ENCODE peak calls at places on chromosomes 2 and 18, in six cellular contexts. One of them, this sample, is unnamed.

GRCh38 chr18:66949419-66949818 is 345.5 kb upstream of the CDH19 start:
- DNase-seq in CD8-positive, alpha-beta memory T cell: no peak
- DNase-seq in lower lobe of right lung: no peak
- DNase-seq in thoracic aorta: no peak
- DNase-seq in colonic mucosa: no peak
- DNase-seq in naive thymus-derived CD4-positive, alpha-beta T cell: no peak
- DNase-seq in this sample: no peak

GRCh38 chr2:217993817-217994459 is 8.9 kb downstream of the TNS1 start:
- DNase-seq in CD8-positive, alpha-beta memory T cell: peak
- DNase-seq in lower lobe of right lung: peak
- DNase-seq in thoracic aorta: no peak
- DNase-seq in colonic mucosa: peak
- DNase-seq in naive thymus-derived CD4-positive, alpha-beta T cell: peak
- DNase-seq in this sample: no peak

GRCh38 chr2:161415467-161416293 is 417 bp upstream of the TBR1 start:
- DNase-seq in CD8-positive, alpha-beta memory T cell: no peak
- DNase-seq in lower lobe of right lung: no peak
- DNase-seq in thoracic aorta: no peak
- DNase-seq in colonic mucosa: no peak
- DNase-seq in naive thymus-derived CD4-positive, alpha-beta T cell: no peak
- DNase-seq in this sample: no peak

GRCh38 chr2:170354855-170355649 is 177.1 kb downstream of the MYO3B start:
- DNase-seq in CD8-positive, alpha-beta memory T cell: no peak
- DNase-seq in lower lobe of right lung: no peak
- DNase-seq in thoracic aorta: no peak
- DNase-seq in colonic mucosa: no peak
- DNase-seq in naive thymus-derived CD4-positive, alpha-beta T cell: no peak
- DNase-seq in this sample: no peak

GRCh38 chr2:44169155-44169898 is 652 bp downstream of the PPM1B start:
- DNase-seq in CD8-positive, alpha-beta memory T cell: peak
- DNase-seq in lower lobe of right lung: no peak
- DNase-seq in thoracic aorta: no peak
- DNase-seq in colonic mucosa: peak
- DNase-seq in naive thymus-derived CD4-positive, alpha-beta T cell: peak
- DNase-seq in this sample: peak

GRCh38 chr2:241865957-241866858 is 3.3 kb upstream of the RTP5 start:
- DNase-seq in CD8-positive, alpha-beta memory T cell: no peak
- DNase-seq in lower lobe of right lung: no peak
- DNase-seq in thoracic aorta: no peak
- DNase-seq in colonic mucosa: no peak
- DNase-seq in naive thymus-derived CD4-positive, alpha-beta T cell: no peak
- DNase-seq in this sample: no peak

GRCh38 chr2:238106698-238107524 is 6.8 kb downstream of the ESPNL start:
- DNase-seq in CD8-positive, alpha-beta memory T cell: no peak
- DNase-seq in lower lobe of right lung: peak
- DNase-seq in thoracic aorta: no peak
- DNase-seq in colonic mucosa: no peak
- DNase-seq in naive thymus-derived CD4-positive, alpha-beta T cell: peak
- DNase-seq in this sample: no peak

GRCh38 chr2:147045113-147045512 is 799.7 kb upstream of the ACVR2A start:
- DNase-seq in CD8-positive, alpha-beta memory T cell: no peak
- DNase-seq in lower lobe of right lung: no peak
- DNase-seq in thoracic aorta: no peak
- DNase-seq in colonic mucosa: peak
- DNase-seq in naive thymus-derived CD4-positive, alpha-beta T cell: peak
- DNase-seq in this sample: no peak

GRCh38 chr18:26091047-26091630 is 726 bp upstream of the SS18 start:
- DNase-seq in CD8-positive, alpha-beta memory T cell: no peak
- DNase-seq in lower lobe of right lung: no peak
- DNase-seq in thoracic aorta: peak
- DNase-seq in colonic mucosa: peak
- DNase-seq in naive thymus-derived CD4-positive, alpha-beta T cell: no peak
- DNase-seq in this sample: no peak

GRCh38 chr18:62790836-62791772 is 75.8 kb downstream of the PHLPP1 start:
- DNase-seq in CD8-positive, alpha-beta memory T cell: no peak
- DNase-seq in lower lobe of right lung: no peak
- DNase-seq in thoracic aorta: no peak
- DNase-seq in colonic mucosa: no peak
- DNase-seq in naive thymus-derived CD4-positive, alpha-beta T cell: no peak
- DNase-seq in this sample: no peak

GRCh38 chr2:28557389-28558119 is 61.7 kb downstream of the PLB1 start:
- DNase-seq in CD8-positive, alpha-beta memory T cell: no peak
- DNase-seq in lower lobe of right lung: no peak
- DNase-seq in thoracic aorta: no peak
- DNase-seq in colonic mucosa: no peak
- DNase-seq in naive thymus-derived CD4-positive, alpha-beta T cell: no peak
- DNase-seq in this sample: no peak
- H3K27ac ChIP-seq in CD8-positive, alpha-beta memory T cell: no peak
- H3K27ac ChIP-seq in lower lobe of right lung: no peak
- H3K27ac ChIP-seq in thoracic aorta: no peak
- H3K27ac ChIP-seq in colonic mucosa: no peak
- H3K27ac ChIP-seq in naive thymus-derived CD4-positive, alpha-beta T cell: no peak
- H3K27ac ChIP-seq in this sample: no peak

GRCh38 chr2:96205238-96205637 is 3.4 kb downstream of the STARD7 start:
- DNase-seq in CD8-positive, alpha-beta memory T cell: no peak
- DNase-seq in lower lobe of right lung: no peak
- DNase-seq in thoracic aorta: no peak
- DNase-seq in colonic mucosa: no peak
- DNase-seq in naive thymus-derived CD4-positive, alpha-beta T cell: no peak
- DNase-seq in this sample: no peak

GRCh38 chr2:96204836-96205235 is 3.8 kb downstream of the STARD7 start:
- DNase-seq in CD8-positive, alpha-beta memory T cell: no peak
- DNase-seq in lower lobe of right lung: no peak
- DNase-seq in thoracic aorta: no peak
- DNase-seq in colonic mucosa: no peak
- DNase-seq in naive thymus-derived CD4-positive, alpha-beta T cell: no peak
- DNase-seq in this sample: no peak

GRCh38 chr2:96203130-96204028 is 5.2 kb downstream of the STARD7 start:
- DNase-seq in CD8-positive, alpha-beta memory T cell: no peak
- DNase-seq in lower lobe of right lung: no peak
- DNase-seq in thoracic aorta: no peak
- DNase-seq in colonic mucosa: no peak
- DNase-seq in naive thymus-derived CD4-positive, alpha-beta T cell: no peak
- DNase-seq in this sample: no peak

GRCh38 chr2:96201338-96201737 is 7.3 kb downstream of the STARD7 start:
- DNase-seq in CD8-positive, alpha-beta memory T cell: no peak
- DNase-seq in lower lobe of right lung: no peak
- DNase-seq in thoracic aorta: no peak
- DNase-seq in colonic mucosa: no peak
- DNase-seq in naive thymus-derived CD4-positive, alpha-beta T cell: no peak
- DNase-seq in this sample: no peak

GRCh38 chr2:96202152-96202856 is 6.3 kb downstream of the STARD7 start:
- DNase-seq in CD8-positive, alpha-beta memory T cell: no peak
- DNase-seq in lower lobe of right lung: peak
- DNase-seq in thoracic aorta: no peak
- DNase-seq in colonic mucosa: no peak
- DNase-seq in naive thymus-derived CD4-positive, alpha-beta T cell: no peak
- DNase-seq in this sample: no peak
- H3K4me3 ChIP-seq in CD8-positive, alpha-beta memory T cell: no peak
- H3K4me3 ChIP-seq in lower lobe of right lung: no peak
- H3K4me3 ChIP-seq in thoracic aorta: no peak
- H3K4me3 ChIP-seq in colonic mucosa: no peak
- H3K4me3 ChIP-seq in naive thymus-derived CD4-positive, alpha-beta T cell: no peak
- H3K4me3 ChIP-seq in this sample: no peak

DNA sequence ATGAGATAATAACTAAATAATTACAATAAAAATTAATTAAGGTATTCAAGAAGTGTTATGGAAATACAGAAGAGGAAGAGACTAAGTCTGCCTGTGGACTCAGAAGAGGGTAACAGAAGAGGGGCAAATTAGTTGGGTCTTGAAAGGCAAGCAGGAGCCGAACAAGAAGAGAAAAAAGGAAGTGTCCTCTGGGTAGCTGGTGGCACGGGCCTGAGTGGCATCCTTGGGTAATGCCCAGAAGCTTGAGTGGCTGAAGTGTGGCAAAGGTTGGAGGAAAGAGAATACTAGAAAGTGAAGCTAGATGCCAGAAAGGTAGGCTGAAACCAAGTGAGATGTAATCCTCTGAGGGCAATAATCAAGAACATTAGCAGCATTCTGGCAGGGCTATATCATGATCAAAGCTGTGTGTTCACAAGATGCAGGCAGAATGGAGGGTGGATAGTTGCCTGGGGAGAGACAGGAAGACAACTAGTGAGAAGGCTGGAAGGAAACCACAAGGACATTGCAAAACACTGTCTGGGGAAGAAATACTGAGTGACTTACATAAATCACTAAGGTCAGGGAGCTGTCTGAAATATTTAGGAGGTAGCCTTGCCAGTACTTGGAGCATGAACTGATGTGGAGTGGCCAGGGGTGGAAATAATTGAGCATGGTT is 16.2 kb downstream of the DOCK10 start:
- DNase-seq in CD8-positive, alpha-beta memory T cell: peak
- DNase-seq in lower lobe of right lung: peak
- DNase-seq in thoracic aorta: no peak
- DNase-seq in colonic mucosa: no peak
- DNase-seq in naive thymus-derived CD4-positive, alpha-beta T cell: no peak
- DNase-seq in this sample: no peak
- H3K27ac ChIP-seq in CD8-positive, alpha-beta memory T cell: no peak
- H3K27ac ChIP-seq in lower lobe of right lung: no peak
- H3K27ac ChIP-seq in thoracic aorta: no peak
- H3K27ac ChIP-seq in colonic mucosa: no peak
- H3K27ac ChIP-seq in naive thymus-derived CD4-positive, alpha-beta T cell: peak
- H3K27ac ChIP-seq in this sample: no peak

GRCh38 chr2:180980185-180980942 is at the start of gene UBE2E3:
- DNase-seq in CD8-positive, alpha-beta memory T cell: peak
- DNase-seq in lower lobe of right lung: peak
- DNase-seq in thoracic aorta: peak
- DNase-seq in colonic mucosa: peak
- DNase-seq in naive thymus-derived CD4-positive, alpha-beta T cell: peak
- DNase-seq in this sample: peak

GRCh38 chr2:180985771-180986395 is 5.5 kb downstream of the UBE2E3 start:
- DNase-seq in CD8-positive, alpha-beta memory T cell: no peak
- DNase-seq in lower lobe of right lung: no peak
- DNase-seq in thoracic aorta: no peak
- DNase-seq in colonic mucosa: no peak
- DNase-seq in naive thymus-derived CD4-positive, alpha-beta T cell: no peak
- DNase-seq in this sample: no peak

GRCh38 chr2:180987146-180987545 is 6.7 kb downstream of the UBE2E3 start:
- DNase-seq in CD8-positive, alpha-beta memory T cell: no peak
- DNase-seq in lower lobe of right lung: no peak
- DNase-seq in thoracic aorta: no peak
- DNase-seq in colonic mucosa: no peak
- DNase-seq in naive thymus-derived CD4-positive, alpha-beta T cell: no peak
- DNase-seq in this sample: no peak

GRCh38 chr2:180980943-180981898 is 816 bp downstream of the UBE2E3 start:
- DNase-seq in CD8-positive, alpha-beta memory T cell: peak
- DNase-seq in lower lobe of right lung: peak
- DNase-seq in thoracic aorta: no peak
- DNase-seq in colonic mucosa: peak
- DNase-seq in naive thymus-derived CD4-positive, alpha-beta T cell: no peak
- DNase-seq in this sample: no peak

DNA sequence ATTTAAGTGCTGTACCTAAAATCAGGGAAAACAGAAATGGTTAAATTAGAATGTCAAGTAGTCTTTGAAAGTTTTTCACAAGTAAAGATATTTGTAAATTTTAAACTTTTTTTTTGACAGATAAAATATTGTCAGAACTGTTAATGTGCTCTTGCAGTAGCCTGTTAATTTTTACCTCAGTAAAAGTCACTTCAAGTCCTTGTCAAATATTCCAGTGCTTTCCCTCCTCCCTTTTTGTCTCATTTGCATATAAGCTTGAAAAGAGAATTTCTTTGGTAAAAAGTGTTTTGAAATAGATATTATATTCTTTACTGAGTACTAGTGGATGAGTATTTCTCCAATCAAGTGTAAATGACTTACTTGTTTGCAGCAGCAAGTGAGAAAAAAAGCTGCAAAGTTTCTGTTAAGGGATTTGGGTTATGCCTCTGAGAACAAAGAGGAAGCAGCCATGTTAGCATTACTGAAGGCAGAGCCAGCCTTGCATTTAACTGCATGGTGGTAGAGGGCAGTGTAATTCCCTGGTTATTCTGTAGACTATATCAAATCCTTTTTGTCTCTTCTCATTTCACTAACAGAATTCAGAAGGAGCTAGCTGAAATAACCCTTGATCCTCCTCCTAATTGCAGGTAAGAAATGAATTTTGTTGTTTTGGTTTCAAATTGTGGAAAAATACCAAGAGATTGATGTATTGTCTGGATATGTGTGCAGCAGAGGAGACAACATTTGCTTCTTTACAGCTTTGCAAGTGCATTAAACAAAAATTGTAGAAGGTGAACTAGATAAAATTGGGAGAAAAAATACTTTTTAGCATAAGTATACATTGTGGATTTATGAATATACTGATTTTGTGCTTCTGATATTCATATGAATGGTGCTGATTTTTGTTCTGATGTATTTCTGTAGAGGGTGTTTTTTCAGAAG is 3.3 kb downstream of the UBE2E3 start:
- DNase-seq in CD8-positive, alpha-beta memory T cell: peak
- DNase-seq in lower lobe of right lung: no peak
- DNase-seq in thoracic aorta: no peak
- DNase-seq in colonic mucosa: peak
- DNase-seq in naive thymus-derived CD4-positive, alpha-beta T cell: no peak
- DNase-seq in this sample: no peak
- H3K4me3 ChIP-seq in CD8-positive, alpha-beta memory T cell: no peak
- H3K4me3 ChIP-seq in lower lobe of right lung: no peak
- H3K4me3 ChIP-seq in thoracic aorta: peak
- H3K4me3 ChIP-seq in colonic mucosa: no peak
- H3K4me3 ChIP-seq in naive thymus-derived CD4-positive, alpha-beta T cell: no peak
- H3K4me3 ChIP-seq in this sample: no peak

GRCh38 chr18:13218376-13219011 is at the start of gene LDLRAD4:
- DNase-seq in CD8-positive, alpha-beta memory T cell: peak
- DNase-seq in lower lobe of right lung: no peak
- DNase-seq in thoracic aorta: no peak
- DNase-seq in colonic mucosa: peak
- DNase-seq in naive thymus-derived CD4-positive, alpha-beta T cell: peak
- DNase-seq in this sample: no peak
- H3K27ac ChIP-seq in CD8-positive, alpha-beta memory T cell: no peak
- H3K27ac ChIP-seq in lower lobe of right lung: peak
- H3K27ac ChIP-seq in thoracic aorta: peak
- H3K27ac ChIP-seq in colonic mucosa: peak
- H3K27ac ChIP-seq in naive thymus-derived CD4-positive, alpha-beta T cell: peak
- H3K27ac ChIP-seq in this sample: peak

GRCh38 chr2:27378809-27379290 is 1.7 kb downstream of the ZNF513 start:
- DNase-seq in CD8-positive, alpha-beta memory T cell: no peak
- DNase-seq in lower lobe of right lung: no peak
- DNase-seq in thoracic aorta: no peak
- DNase-seq in colonic mucosa: no peak
- DNase-seq in naive thymus-derived CD4-positive, alpha-beta T cell: no peak
- DNase-seq in this sample: no peak
- H3K4me3 ChIP-seq in CD8-positive, alpha-beta memory T cell: no peak
- H3K4me3 ChIP-seq in lower lobe of right lung: no peak
- H3K4me3 ChIP-seq in thoracic aorta: no peak
- H3K4me3 ChIP-seq in colonic mucosa: no peak
- H3K4me3 ChIP-seq in naive thymus-derived CD4-positive, alpha-beta T cell: no peak
- H3K4me3 ChIP-seq in this sample: no peak

DNA sequence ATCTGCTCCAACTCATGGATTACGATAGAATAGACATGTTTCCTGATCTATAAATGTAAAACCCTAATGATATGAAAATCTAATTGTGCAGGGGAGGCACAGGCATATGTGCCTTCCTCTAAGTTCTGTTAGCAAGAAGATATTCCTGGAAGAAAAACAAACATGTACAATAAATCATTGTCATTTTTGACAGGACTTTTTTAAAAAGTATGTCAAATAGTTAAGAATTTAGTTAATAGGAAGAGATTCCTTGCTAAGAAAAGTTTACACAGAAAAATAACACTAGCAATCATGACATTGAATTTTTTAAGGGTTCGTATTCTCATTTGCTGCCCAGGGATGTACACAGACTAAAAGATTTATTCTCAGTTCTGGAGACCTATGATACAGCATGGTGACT is 15.3 kb upstream of the CREB1 start:
- DNase-seq in CD8-positive, alpha-beta memory T cell: no peak
- DNase-seq in lower lobe of right lung: no peak
- DNase-seq in thoracic aorta: no peak
- DNase-seq in colonic mucosa: no peak
- DNase-seq in naive thymus-derived CD4-positive, alpha-beta T cell: no peak
- DNase-seq in this sample: no peak
- H3K27ac ChIP-seq in CD8-positive, alpha-beta memory T cell: no peak
- H3K27ac ChIP-seq in lower lobe of right lung: no peak
- H3K27ac ChIP-seq in thoracic aorta: peak
- H3K27ac ChIP-seq in colonic mucosa: no peak
- H3K27ac ChIP-seq in naive thymus-derived CD4-positive, alpha-beta T cell: no peak
- H3K27ac ChIP-seq in this sample: peak